ENCODE peak calls at places on chromosomes 5 and 9, in seven cellular contexts. One of them, this sample, is unnamed.

GRCh38 chr9:76545191-76545590 is 86.2 kb downstream of the GCNT1 start:
- DNase-seq in GM13977: no peak
- DNase-seq in glutamatergic neuron: no peak
- DNase-seq in endodermal cell: no peak
- DNase-seq in H9: no peak
- DNase-seq in lower leg skin: no peak
- DNase-seq in GM23338: no peak
- DNase-seq in this sample: no peak

GRCh38 chr9:89387970-89388867 is 69.9 kb downstream of the SECISBP2 start:
- DNase-seq in GM13977: no peak
- DNase-seq in glutamatergic neuron: no peak
- DNase-seq in endodermal cell: no peak
- DNase-seq in H9: no peak
- DNase-seq in lower leg skin: peak; percentile 92
- DNase-seq in GM23338: no peak
- DNase-seq in this sample: no peak

GRCh38 chr5:72608297-72608696 is 101.1 kb upstream of the ZNF366 start:
- DNase-seq in GM13977: no peak
- DNase-seq in glutamatergic neuron: no peak
- DNase-seq in endodermal cell: no peak
- DNase-seq in H9: no peak
- DNase-seq in lower leg skin: no peak
- DNase-seq in GM23338: no peak
- DNase-seq in this sample: no peak

GRCh38 chr5:109866051-109866450 is 176.3 kb downstream of the MAN2A1 start:
- DNase-seq in GM13977: no peak
- DNase-seq in glutamatergic neuron: no peak
- DNase-seq in endodermal cell: no peak
- DNase-seq in H9: no peak
- DNase-seq in lower leg skin: no peak
- DNase-seq in GM23338: no peak
- DNase-seq in this sample: no peak

GRCh38 chr9:136740491-136740890 is 2.2 kb downstream of the LCN10 start:
- DNase-seq in GM13977: no peak
- DNase-seq in glutamatergic neuron: no peak
- DNase-seq in endodermal cell: no peak
- DNase-seq in H9: no peak
- DNase-seq in lower leg skin: no peak
- DNase-seq in GM23338: no peak
- DNase-seq in this sample: no peak

GRCh38 chr5:173454764-173455598 is 126.8 kb upstream of the STC2 start:
- DNase-seq in GM13977: no peak
- DNase-seq in glutamatergic neuron: no peak
- DNase-seq in endodermal cell: no peak
- DNase-seq in H9: no peak
- DNase-seq in lower leg skin: peak; percentile 92
- DNase-seq in GM23338: no peak
- DNase-seq in this sample: no peak

GRCh38 chr5:34055671-34056070 is 12.7 kb upstream of the C1QTNF3 start:
- DNase-seq in GM13977: no peak
- DNase-seq in glutamatergic neuron: no peak
- DNase-seq in endodermal cell: no peak
- DNase-seq in H9: no peak
- DNase-seq in lower leg skin: no peak
- DNase-seq in GM23338: no peak
- DNase-seq in this sample: no peak

GRCh38 chr5:32504923-32505596 is 60.5 kb upstream of the ZFR start:
- DNase-seq in GM13977: no peak
- DNase-seq in glutamatergic neuron: peak; percentile 65
- DNase-seq in endodermal cell: peak; percentile 50
- DNase-seq in H9: no peak
- DNase-seq in lower leg skin: peak; percentile 88
- DNase-seq in GM23338: peak; percentile 26
- DNase-seq in this sample: no peak

GRCh38 chr9:14349818-14350333 is 35.9 kb upstream of the NFIB start:
- DNase-seq in GM13977: no peak
- DNase-seq in glutamatergic neuron: no peak
- DNase-seq in endodermal cell: no peak
- DNase-seq in H9: no peak
- DNase-seq in lower leg skin: no peak
- DNase-seq in GM23338: no peak
- DNase-seq in this sample: no peak

GRCh38 chr9:272251-273213 is 57.9 kb downstream of the DOCK8 start:
- DNase-seq in GM13977: peak; percentile 72
- DNase-seq in glutamatergic neuron: no peak
- DNase-seq in endodermal cell: no peak
- DNase-seq in H9: no peak
- DNase-seq in lower leg skin: no peak
- DNase-seq in GM23338: no peak
- DNase-seq in this sample: no peak

GRCh38 chr9:133275105-133276000 is at the start of gene ABO:
- DNase-seq in GM13977: no peak
- DNase-seq in glutamatergic neuron: peak; percentile 49
- DNase-seq in endodermal cell: peak; percentile 78
- DNase-seq in H9: no peak
- DNase-seq in lower leg skin: peak; percentile 83
- DNase-seq in GM23338: peak; percentile 74
- DNase-seq in this sample: no peak

GRCh38 chr9:36486454-36486932 is 86.2 kb upstream of the MELK start:
- DNase-seq in GM13977: no peak
- DNase-seq in glutamatergic neuron: peak; percentile 26
- DNase-seq in endodermal cell: no peak
- DNase-seq in H9: no peak
- DNase-seq in lower leg skin: no peak
- DNase-seq in GM23338: peak; percentile 24
- DNase-seq in this sample: peak; percentile 11

GRCh38 chr9:3337515-3337914 is 188.3 kb downstream of the RFX3 start:
- DNase-seq in GM13977: no peak
- DNase-seq in glutamatergic neuron: no peak
- DNase-seq in endodermal cell: no peak
- DNase-seq in H9: no peak
- DNase-seq in lower leg skin: no peak
- DNase-seq in GM23338: no peak
- DNase-seq in this sample: no peak

GRCh38 chr5:150593996-150594395 is 46.5 kb upstream of the SYNPO start:
- DNase-seq in GM13977: no peak
- DNase-seq in glutamatergic neuron: no peak
- DNase-seq in endodermal cell: no peak
- DNase-seq in H9: no peak
- DNase-seq in lower leg skin: no peak
- DNase-seq in GM23338: no peak
- DNase-seq in this sample: no peak

GRCh38 chr5:58088941-58089340 is 370.9 kb downstream of the PLK2 start:
- DNase-seq in GM13977: no peak
- DNase-seq in glutamatergic neuron: no peak
- DNase-seq in endodermal cell: no peak
- DNase-seq in H9: no peak
- DNase-seq in lower leg skin: no peak
- DNase-seq in GM23338: no peak
- DNase-seq in this sample: no peak

GRCh38 chr5:139964266-139964993 is 78.7 kb downstream of the NRG2 start:
- DNase-seq in GM13977: no peak
- DNase-seq in glutamatergic neuron: no peak
- DNase-seq in endodermal cell: peak; percentile 30
- DNase-seq in H9: no peak
- DNase-seq in lower leg skin: peak; percentile 37
- DNase-seq in GM23338: no peak
- DNase-seq in this sample: no peak

GRCh38 chr5:60066502-60066901 is 173.0 kb upstream of the PDE4D start:
- DNase-seq in GM13977: no peak
- DNase-seq in glutamatergic neuron: no peak
- DNase-seq in endodermal cell: no peak
- DNase-seq in H9: no peak
- DNase-seq in lower leg skin: no peak
- DNase-seq in GM23338: no peak
- DNase-seq in this sample: no peak

GRCh38 chr9:126879288-126879687 is 18.8 kb downstream of the ZBTB34 start:
- DNase-seq in GM13977: no peak
- DNase-seq in glutamatergic neuron: no peak
- DNase-seq in endodermal cell: no peak
- DNase-seq in H9: no peak
- DNase-seq in lower leg skin: no peak
- DNase-seq in GM23338: no peak
- DNase-seq in this sample: no peak

GRCh38 chr9:10173561-10173960 is 439.2 kb downstream of the PTPRD start:
- DNase-seq in GM13977: no peak
- DNase-seq in glutamatergic neuron: no peak
- DNase-seq in endodermal cell: no peak
- DNase-seq in H9: no peak
- DNase-seq in lower leg skin: no peak
- DNase-seq in GM23338: no peak
- DNase-seq in this sample: no peak

GRCh38 chr9:127858041-127858512 is 3.6 kb upstream of the ENG start:
- DNase-seq in GM13977: no peak
- DNase-seq in glutamatergic neuron: no peak
- DNase-seq in endodermal cell: no peak
- DNase-seq in H9: no peak
- DNase-seq in lower leg skin: peak; percentile 92
- DNase-seq in GM23338: no peak
- DNase-seq in this sample: no peak

GRCh38 chr5:120516799-120517198 is 52.7 kb downstream of the PRR16 start:
- DNase-seq in GM13977: no peak
- DNase-seq in glutamatergic neuron: no peak
- DNase-seq in endodermal cell: no peak
- DNase-seq in H9: no peak
- DNase-seq in lower leg skin: no peak
- DNase-seq in GM23338: no peak
- DNase-seq in this sample: no peak

GRCh38 chr9:8486095-8486494 is 686.5 kb upstream of the DMAC1 start:
- DNase-seq in GM13977: no peak
- DNase-seq in glutamatergic neuron: peak; percentile 55
- DNase-seq in endodermal cell: peak; percentile 81
- DNase-seq in H9: peak; percentile 62
- DNase-seq in lower leg skin: no peak
- DNase-seq in GM23338: peak; percentile 78
- DNase-seq in this sample: no peak

GRCh38 chr9:134619983-134620612 is 21.5 kb upstream of the COL5A1 start:
- DNase-seq in GM13977: no peak
- DNase-seq in glutamatergic neuron: no peak
- DNase-seq in endodermal cell: peak; percentile 23
- DNase-seq in H9: peak; percentile 15
- DNase-seq in lower leg skin: peak; percentile 72
- DNase-seq in GM23338: no peak
- DNase-seq in this sample: no peak

GRCh38 chr5:122137702-122138101 is 8.4 kb downstream of the ZNF474 start:
- DNase-seq in GM13977: no peak
- DNase-seq in glutamatergic neuron: no peak
- DNase-seq in endodermal cell: no peak
- DNase-seq in H9: no peak
- DNase-seq in lower leg skin: no peak
- DNase-seq in GM23338: no peak
- DNase-seq in this sample: no peak

GRCh38 chr5:43636076-43636475 is 33.1 kb downstream of the NNT start:
- DNase-seq in GM13977: no peak
- DNase-seq in glutamatergic neuron: no peak
- DNase-seq in endodermal cell: no peak
- DNase-seq in H9: no peak
- DNase-seq in lower leg skin: no peak
- DNase-seq in GM23338: no peak
- DNase-seq in this sample: no peak

GRCh38 chr5:113678924-113679575 is 165.6 kb downstream of the YTHDC2 start:
- DNase-seq in GM13977: peak; percentile 24
- DNase-seq in glutamatergic neuron: no peak
- DNase-seq in endodermal cell: peak; percentile 76
- DNase-seq in H9: peak; percentile 52
- DNase-seq in lower leg skin: no peak
- DNase-seq in GM23338: peak; percentile 78
- DNase-seq in this sample: peak; percentile 45

GRCh38 chr9:134230942-134231325 is 66.6 kb upstream of the RNU6ATAC start:
- DNase-seq in GM13977: no peak
- DNase-seq in glutamatergic neuron: no peak
- DNase-seq in endodermal cell: no peak
- DNase-seq in H9: no peak
- DNase-seq in lower leg skin: no peak
- DNase-seq in GM23338: no peak
- DNase-seq in this sample: no peak

GRCh38 chr5:27708579-27708978 is 670.2 kb upstream of the CDH9 start:
- DNase-seq in GM13977: no peak
- DNase-seq in glutamatergic neuron: no peak
- DNase-seq in endodermal cell: no peak
- DNase-seq in H9: no peak
- DNase-seq in lower leg skin: no peak
- DNase-seq in GM23338: no peak
- DNase-seq in this sample: no peak

GRCh38 chr5:58505971-58506640 is 14.9 kb downstream of the GAPT start:
- DNase-seq in GM13977: no peak
- DNase-seq in glutamatergic neuron: no peak
- DNase-seq in endodermal cell: no peak
- DNase-seq in H9: no peak
- DNase-seq in lower leg skin: no peak
- DNase-seq in GM23338: no peak
- DNase-seq in this sample: no peak

DNA sequence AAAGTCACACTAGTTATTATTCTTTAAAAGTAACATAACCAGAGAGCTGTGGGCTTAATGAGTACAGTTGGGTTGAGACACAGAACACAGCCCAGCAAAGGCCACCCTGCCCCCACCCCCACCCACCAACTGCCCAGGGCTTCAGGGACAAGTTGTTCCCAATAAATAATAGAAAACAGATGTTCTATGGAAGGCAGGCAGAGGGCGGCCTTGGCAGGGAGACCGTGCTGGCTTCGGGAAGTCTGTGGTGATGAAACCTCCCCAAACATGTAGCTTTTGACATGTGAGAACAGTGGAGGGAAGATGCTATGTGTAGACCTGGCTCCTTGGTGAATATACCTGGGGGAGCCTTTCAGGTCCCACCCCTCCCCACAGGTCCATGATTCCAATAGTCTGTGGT is 10.0 kb downstream of the TRAF1 start:
- DNase-seq in GM13977: no peak
- DNase-seq in glutamatergic neuron: no peak
- DNase-seq in endodermal cell: no peak
- DNase-seq in H9: no peak
- DNase-seq in lower leg skin: peak; percentile 95
- DNase-seq in GM23338: peak; percentile 31
- DNase-seq in this sample: no peak
- TF ChIP-seq CTCF in GM13977: no peak
- TF ChIP-seq CTCF in glutamatergic neuron: no peak
- TF ChIP-seq CTCF in endodermal cell: peak; percentile 43
- TF ChIP-seq CTCF in H9: peak; percentile 32
- TF ChIP-seq CTCF in lower leg skin: no peak
- TF ChIP-seq CTCF in GM23338: no peak
- TF ChIP-seq CTCF in this sample: no peak

GRCh38 chr9:114403153-114403756 is 15.5 kb upstream of the AKNA start:
- DNase-seq in GM13977: no peak
- DNase-seq in glutamatergic neuron: no peak
- DNase-seq in endodermal cell: no peak
- DNase-seq in H9: no peak
- DNase-seq in lower leg skin: no peak
- DNase-seq in GM23338: no peak
- DNase-seq in this sample: no peak
- TF ChIP-seq CTCF in GM13977: no peak
- TF ChIP-seq CTCF in glutamatergic neuron: no peak
- TF ChIP-seq CTCF in endodermal cell: no peak
- TF ChIP-seq CTCF in H9: no peak
- TF ChIP-seq CTCF in lower leg skin: no peak
- TF ChIP-seq CTCF in GM23338: no peak
- TF ChIP-seq CTCF in this sample: no peak

GRCh38 chr5:177336112-177336511 is 15.4 kb downstream of the LMAN2 start:
- DNase-seq in GM13977: no peak
- DNase-seq in glutamatergic neuron: no peak
- DNase-seq in endodermal cell: no peak
- DNase-seq in H9: peak; percentile 54
- DNase-seq in lower leg skin: no peak
- DNase-seq in GM23338: peak; percentile 49
- DNase-seq in this sample: no peak
- TF ChIP-seq CTCF in GM13977: peak; percentile 41
- TF ChIP-seq CTCF in glutamatergic neuron: no peak
- TF ChIP-seq CTCF in endodermal cell: peak; percentile 61
- TF ChIP-seq CTCF in H9: peak; percentile 43
- TF ChIP-seq CTCF in lower leg skin: no peak
- TF ChIP-seq CTCF in GM23338: peak; percentile 41
- TF ChIP-seq CTCF in this sample: peak; percentile 40

GRCh38 chr5:165881259-165881658 is 2375.8 kb downstream of the MAT2B start:
- DNase-seq in GM13977: no peak
- DNase-seq in glutamatergic neuron: no peak
- DNase-seq in endodermal cell: no peak
- DNase-seq in H9: no peak
- DNase-seq in lower leg skin: no peak
- DNase-seq in GM23338: peak; percentile 62
- DNase-seq in this sample: no peak
- TF ChIP-seq CTCF in GM13977: no peak
- TF ChIP-seq CTCF in glutamatergic neuron: no peak
- TF ChIP-seq CTCF in endodermal cell: peak; percentile 70
- TF ChIP-seq CTCF in H9: peak; percentile 59
- TF ChIP-seq CTCF in lower leg skin: no peak
- TF ChIP-seq CTCF in GM23338: peak; percentile 63
- TF ChIP-seq CTCF in this sample: peak; percentile 25

This sample was measured in neural crest cell.